ENCODE peak calls at places on chromosomes 2 and 18, in eight cellular contexts. C is SJSA1; B is A549; R is cardiac fibroblast; O is fibroblast of pulmonary artery; X is activated CD4-positive, alpha-beta T cell treated with anti-CD3 and anti-CD28 coated beads, Interleukin-2, amount 50 U/mL, for 4 hours; L is activated T-helper 9 cell treated with anti-CD3 and anti-CD28 coated beads, Interleukin-2, amount 50 U/mL, for 16 hours; D is endothelial cell. G is an unnamed sample.

GRCh38 chr2:144227427-144227826 is 292.5 kb downstream of the ZEB2 start:
- DNase-seq in X (no peak), C (no peak), B (no peak), L (no peak), O (no peak), R (no peak), D (no peak), G (peak; percentile 53)

GRCh38 chr2:185188656-185189055 is 549.9 kb upstream of the FSIP2 start:
- DNase-seq in O (no peak), D (no peak), X (no peak), R (no peak), B (no peak), L (no peak), C (no peak), G (peak; percentile 48)

GRCh38 chr2:199100326-199101110 is 357.2 kb downstream of the SATB2 start:
- DNase-seq in B (no peak), D (no peak), L (no peak), X (no peak), R (no peak), O (no peak), C (peak; percentile 53), G (peak; percentile 9)

GRCh38 chr18:63132819-63133200 is 186.8 kb downstream of the BCL2 start:
- DNase-seq in R (no peak), L (no peak), D (no peak), C (no peak), O (no peak), X (no peak), B (no peak), G (peak; percentile 58)

GRCh38 chr2:128317186-128317897 is 1.3 kb downstream of the HS6ST1 start:
- DNase-seq in O (no peak), D (peak; percentile 8), C (peak; percentile 42), R (no peak), B (no peak), X (no peak), L (no peak), G (peak; percentile 20)

GRCh38 chr2:56009758-56010534 is 86.4 kb upstream of the EFEMP1 start:
- DNase-seq in L (no peak), B (peak; percentile 62), C (no peak), R (peak; percentile 81), D (no peak), X (no peak), O (peak; percentile 83), G (peak; percentile 59)

GRCh38 chr2:48528431-48528830 is 1.5 kb upstream of the STON1 start:
- DNase-seq in O (no peak), D (no peak), B (no peak), R (no peak), L (no peak), C (no peak), X (no peak), G (no peak)

GRCh38 chr18:8559612-8560011 is 49.6 kb upstream of the RAB12 start:
- DNase-seq in D (no peak), O (no peak), R (peak; percentile 18), L (no peak), B (no peak), X (no peak), C (no peak), G (no peak)

GRCh38 chr2:138023976-138024375 is 59.7 kb downstream of the HNMT start:
- DNase-seq in D (no peak), X (no peak), L (no peak), R (no peak), C (no peak), B (no peak), O (no peak), G (no peak)

GRCh38 chr2:238843476-238843875 is 4.4 kb upstream of the TWIST2 start:
- DNase-seq in B (no peak), C (no peak), D (no peak), R (no peak), L (no peak), X (no peak), O (no peak), G (no peak)

GRCh38 chr2:196176142-196176738 is 4.9 kb upstream of the STK17B start:
- DNase-seq in D (no peak), X (peak; percentile 84), R (no peak), C (no peak), O (no peak), L (peak; percentile 74), B (no peak), G (no peak)

GRCh38 chr2:217707116-217707742 is 295.6 kb downstream of the TNS1 start:
- DNase-seq in B (no peak), C (no peak), X (no peak), L (no peak), O (peak; percentile 16), D (no peak), R (peak; percentile 38), G (peak; percentile 48)

GRCh38 chr18:73365018-73365417 is 497.2 kb upstream of the NETO1 start:
- DNase-seq in D (no peak), O (peak; percentile 41), X (no peak), R (peak; percentile 88), B (no peak), L (no peak), C (no peak), G (peak; percentile 40)

G was measured in kidney tubule cell.